ENCODE peak calls at places on chromosomes 11 and 22, in eight cellular contexts. S, J, N, E, R, W, B and Y are unnamed samples. For H3K4me1, the result is how much of the 10 kb centered on the place peaks cover.

GRCh38 chr11:2752204-2752772 is 52.5 kb upstream of the KCNQ1OT1 start:
- DNase-seq in S (no peak), J (peak), N (no peak), E (no peak), R (peak), W (peak), B (no peak), Y (no peak)

GRCh38 chr22:40654522-40655167 is 18.1 kb upstream of the MRTFA start:
- DNase-seq in S (peak), J (no peak), N (no peak), E (peak), R (peak), W (peak), B (no peak), Y (peak)

GRCh38 chr11:67282155-67282875 is 6.8 kb upstream of the ANKRD13D start:
- DNase-seq in S (no peak), J (peak), N (peak), E (no peak), R (no peak), W (peak), B (peak), Y (no peak)

GRCh38 chr11:129278586-129279319 is 86.6 kb upstream of the ARHGAP32 start:
- DNase-seq in S (no peak), J (peak), N (peak), E (no peak), R (peak), W (no peak), B (no peak), Y (peak)

GRCh38 chr11:113833151-113833550 is 42.2 kb downstream of the USP28 start:
- DNase-seq in S (no peak), J (no peak), N (no peak), E (no peak), R (no peak), W (no peak), B (no peak), Y (no peak)

GRCh38 chr11:11580012-11580411 is 41.8 kb downstream of the GALNT18 start:
- DNase-seq in S (no peak), J (no peak), N (no peak), E (no peak), R (no peak), W (no peak), B (no peak), Y (no peak)

GRCh38 chr11:96324912-96325311 is 18.1 kb downstream of the MAML2 start:
- DNase-seq in S (no peak), J (no peak), N (no peak), E (no peak), R (peak), W (no peak), B (no peak), Y (no peak)

GRCh38 chr11:13183094-13183825 is 94.3 kb upstream of the BMAL1 start:
- DNase-seq in S (no peak), J (no peak), N (no peak), E (no peak), R (peak), W (no peak), B (no peak), Y (peak)

GRCh38 chr11:8533332-8533731 is 60.7 kb downstream of the STK33 start:
- DNase-seq in S (no peak), J (no peak), N (no peak), E (no peak), R (no peak), W (no peak), B (no peak), Y (no peak)

GRCh38 chr11:77351281-77351905 is 49.9 kb upstream of the GDPD4 start:
- DNase-seq in S (no peak), J (no peak), N (no peak), E (no peak), R (peak), W (no peak), B (no peak), Y (no peak)

GRCh38 chr11:119615003-119615878 is 113.8 kb downstream of the NECTIN1 start:
- DNase-seq in S (no peak), J (no peak), N (no peak), E (no peak), R (peak), W (no peak), B (no peak), Y (peak)

GRCh38 chr11:69196322-69197169 is 40.8 kb downstream of the SMIM38 start:
- DNase-seq in S (no peak), J (no peak), N (no peak), E (no peak), R (no peak), W (no peak), B (no peak), Y (no peak)

GRCh38 chr22:50089231-50090140 is at the start of gene MOV10L1:
- DNase-seq in S (no peak), J (no peak), N (no peak), E (no peak), R (peak), W (no peak), B (no peak), Y (no peak)

GRCh38 chr22:27241430-27242110 is 560.0 kb downstream of the MN1 start:
- DNase-seq in S (no peak), J (peak), N (no peak), E (no peak), R (peak), W (no peak), B (no peak), Y (no peak)

GRCh38 chr11:82730286-82730685 is 3.4 kb downstream of the FAM181B start:
- DNase-seq in S (no peak), J (no peak), N (no peak), E (no peak), R (no peak), W (no peak), B (no peak), Y (no peak)

GRCh38 chr11:79498681-79499080 is 57.9 kb upstream of the TENM4 start:
- DNase-seq in S (no peak), J (no peak), N (no peak), E (no peak), R (no peak), W (no peak), B (no peak), Y (no peak)

GRCh38 chr11:10770626-10771254 is 19.7 kb downstream of the CTR9 start:
- DNase-seq in S (peak), J (no peak), N (no peak), E (peak), R (peak), W (no peak), B (no peak), Y (peak)

GRCh38 chr22:20536590-20537324 is 29.3 kb downstream of the MED15 start:
- DNase-seq in S (peak), J (no peak), N (peak), E (peak), R (no peak), W (no peak), B (no peak), Y (no peak)

GRCh38 chr22:44091021-44091721 is 67.1 kb downstream of the PARVB start:
- DNase-seq in S (no peak), J (peak), N (no peak), E (no peak), R (peak), W (peak), B (no peak), Y (no peak)

GRCh38 chr11:128937480-128937879 is 5.2 kb downstream of the TP53AIP1 start:
- DNase-seq in S (no peak), J (no peak), N (no peak), E (no peak), R (no peak), W (no peak), B (no peak), Y (no peak)

GRCh38 chr11:117152066-117152465 is 8.0 kb downstream of the PAFAH1B2 start:
- DNase-seq in S (no peak), J (no peak), N (no peak), E (no peak), R (no peak), W (no peak), B (no peak), Y (no peak)

GRCh38 chr11:110531056-110531756 is 101.5 kb downstream of the FDX1 start:
- DNase-seq in S (no peak), J (no peak), N (no peak), E (no peak), R (no peak), W (no peak), B (no peak), Y (no peak)

GRCh38 chr22:40308999-40309578 is 37.2 kb upstream of the ADSL start:
- DNase-seq in S (no peak), J (no peak), N (no peak), E (no peak), R (no peak), W (no peak), B (no peak), Y (no peak)

GRCh38 chr11:22467741-22468140 is 129.6 kb downstream of the SLC17A6 start:
- DNase-seq in S (no peak), J (no peak), N (no peak), E (no peak), R (no peak), W (no peak), B (no peak), Y (no peak)

GRCh38 chr22:36816635-36817428 is at the start of gene PVALB:
- DNase-seq in S (no peak), J (no peak), N (peak), E (no peak), R (peak), W (no peak), B (no peak), Y (peak)

GRCh38 chr11:46674463-46675287 is 25.7 kb downstream of the ARHGAP1 start:
- DNase-seq in S (no peak), J (no peak), N (no peak), E (no peak), R (peak), W (peak), B (no peak), Y (peak)

GRCh38 chr11:65558002-65558784 is at the start of gene LTBP3:
- DNase-seq in S (peak), J (peak), N (peak), E (peak), R (peak), W (peak), B (peak), Y (peak)

GRCh38 chr11:93145381-93145780 is 52.4 kb downstream of the SLC36A4 start:
- DNase-seq in S (no peak), J (no peak), N (no peak), E (no peak), R (no peak), W (no peak), B (no peak), Y (no peak)

GRCh38 chr11:1256257-1257045 is 33.6 kb downstream of the MUC5B start:
- DNase-seq in S (no peak), J (peak), N (no peak), E (no peak), R (no peak), W (no peak), B (no peak), Y (no peak)

GRCh38 chr11:76628408-76628947 is 42.1 kb downstream of the LRRC32 start:
- DNase-seq in S (no peak), J (no peak), N (no peak), E (no peak), R (no peak), W (peak), B (no peak), Y (no peak)

GRCh38 chr22:46604306-46604690 is 15.9 kb upstream of the GRAMD4 start:
- DNase-seq in S (peak), J (no peak), N (peak), E (peak), R (peak), W (no peak), B (no peak), Y (peak)

GRCh38 chr11:78525720-78526119 is 48.9 kb downstream of the NARS2 start:
- DNase-seq in S (no peak), J (no peak), N (no peak), E (no peak), R (no peak), W (no peak), B (no peak), Y (no peak)

GRCh38 chr11:72222106-72222891 is 2.3 kb upstream of the INPPL1 start:
- DNase-seq in S (no peak), J (no peak), N (no peak), E (peak), R (no peak), W (no peak), B (no peak), Y (no peak)

GRCh38 chr11:68036717-68037239 is 2.0 kb upstream of the TCIRG1 start:
- DNase-seq in S (peak), J (peak), N (peak), E (peak), R (no peak), W (peak), B (no peak), Y (peak)

GRCh38 chr11:3832816-3833215 is 7.9 kb downstream of the RHOG start:
- DNase-seq in S (no peak), J (no peak), N (no peak), E (no peak), R (no peak), W (no peak), B (no peak), Y (no peak)

GRCh38 chr11:3831378-3832239 is 9.2 kb downstream of the RHOG start:
- DNase-seq in S (peak), J (no peak), N (peak), E (no peak), R (no peak), W (no peak), B (no peak), Y (peak)

GRCh38 chr11:3833461-3833860 is 7.3 kb downstream of the RHOG start:
- DNase-seq in S (no peak), J (no peak), N (no peak), E (no peak), R (no peak), W (no peak), B (no peak), Y (no peak)

GRCh38 chr11:3830088-3830487 is 10.7 kb downstream of the RHOG start:
- DNase-seq in S (no peak), J (no peak), N (no peak), E (no peak), R (no peak), W (no peak), B (no peak), Y (no peak)

GRCh38 chr11:3830741-3831140 is 10.0 kb downstream of the RHOG start:
- DNase-seq in S (no peak), J (no peak), N (no peak), E (no peak), R (no peak), W (no peak), B (no peak), Y (no peak)
- H3K4me1 ChIP-seq in S (under half), J (under half), N (half or more), E (under half), R (under half), W (under half), B (under half), Y (under half)

DNA sequence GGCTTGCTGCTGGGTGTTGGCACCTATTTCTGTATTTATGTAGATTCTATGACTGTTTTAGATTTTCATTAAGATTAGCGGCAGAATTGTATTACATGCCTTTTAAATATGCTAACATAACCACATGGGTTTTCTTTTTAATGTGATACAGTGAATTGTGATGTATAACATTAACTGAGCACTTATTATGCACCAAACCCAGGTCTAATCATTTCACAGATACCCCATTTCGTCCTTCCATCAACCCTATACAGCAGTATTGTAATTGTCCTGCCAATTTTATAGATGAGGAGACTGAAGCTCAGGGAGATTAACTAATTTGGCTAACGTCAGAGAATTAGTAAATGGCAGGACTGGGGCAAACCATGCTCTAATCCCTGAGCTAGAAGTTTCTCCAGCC is 38.4 kb downstream of the PACSIN2 start:
- DNase-seq in S (no peak), J (no peak), N (no peak), E (no peak), R (no peak), W (no peak), B (no peak), Y (no peak)
- H3K4me1 ChIP-seq in S (under half), J (under half), N (half or more), E (under half), R (under half), W (under half), B (under half), Y (under half)

DNA sequence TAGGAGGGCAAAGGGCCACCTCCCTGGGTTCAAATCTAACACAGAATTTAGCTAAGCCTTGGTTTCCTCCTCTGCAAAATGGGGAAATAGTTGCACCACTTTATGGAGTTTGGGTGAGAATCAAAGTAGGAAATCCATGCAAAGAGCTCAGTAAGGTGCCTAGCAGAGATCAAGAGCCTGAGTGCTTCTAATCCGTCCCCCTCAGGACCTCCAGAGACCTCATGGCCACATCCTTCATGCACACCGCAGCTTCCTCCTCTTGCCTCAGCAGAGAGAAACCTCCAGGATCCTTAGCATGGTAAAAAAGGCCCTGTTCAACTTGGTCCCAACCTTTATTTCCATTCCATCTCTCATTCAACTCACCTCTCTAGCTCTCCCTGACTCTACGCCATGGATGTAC is 37.8 kb upstream of the NAV2 start:
- DNase-seq in S (no peak), J (no peak), N (no peak), E (no peak), R (no peak), W (no peak), B (no peak), Y (no peak)
- H3K4me1 ChIP-seq in S (under half), J (under half), N (under half), E (under half), R (under half), W (under half), B (half or more), Y (under half)

DNA sequence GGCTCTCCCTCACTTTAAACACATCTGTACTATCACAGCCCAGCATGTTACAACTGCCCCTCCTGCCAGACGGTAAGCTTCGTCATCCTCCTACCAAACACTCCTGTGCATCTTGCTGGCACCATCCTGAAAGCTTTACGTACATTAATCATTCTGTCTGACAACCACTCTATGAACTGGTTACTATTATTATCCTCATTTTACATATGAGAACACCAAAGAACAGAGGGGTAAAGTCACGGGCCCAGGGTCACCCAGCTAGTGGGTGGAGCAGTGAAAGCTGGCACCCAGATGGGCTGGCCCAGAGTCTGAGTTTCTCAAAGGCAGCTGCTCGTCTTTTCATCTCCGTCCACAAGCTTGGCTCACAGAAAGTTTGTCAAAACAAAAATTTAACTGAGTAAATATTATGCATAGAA is 9.6 kb downstream of the PLA2G6 start:
- DNase-seq in S (no peak), J (no peak), N (no peak), E (peak), R (no peak), W (peak), B (peak), Y (no peak)
- H3K4me1 ChIP-seq in S (under half), J (under half), N (half or more), E (half or more), R (under half), W (under half), B (under half), Y (under half)